ENCODE peak calls at places on chromosomes 2 and 18, in seven cellular contexts. R is omental fat pad, M is HFF-Myc, P is psoas muscle, I is dorsolateral prefrontal cortex, S is endodermal cell, H is MCF 10A. Y is an unnamed sample.

GRCh38 chr18:50218432-50219197 is 23.7 kb upstream of the MYO5B start:
- DNase-seq in R (no peak), M (no peak), P (no peak), I (no peak), S (peak), H (peak), Y (no peak)

GRCh38 chr18:48709371-48709770 is 170.5 kb downstream of the CTIF start:
- DNase-seq in R (no peak), M (no peak), P (peak), I (no peak), S (peak), H (no peak), Y (no peak)

GRCh38 chr2:178320011-178320410 is 125.7 kb downstream of the OSBPL6 start:
- DNase-seq in R (no peak), M (no peak), P (no peak), I (no peak), S (no peak), H (no peak), Y (no peak)

GRCh38 chr2:190804182-190804795 is 76.3 kb upstream of the GLS start:
- DNase-seq in R (no peak), M (no peak), P (no peak), I (no peak), S (no peak), H (peak), Y (no peak)

GRCh38 chr2:42927334-42928160 is 135.2 kb upstream of the HAAO start:
- DNase-seq in R (no peak), M (no peak), P (peak), I (no peak), S (no peak), H (no peak), Y (no peak)

GRCh38 chr2:186098821-186099220 is 360.2 kb downstream of the FSIP2 start:
- DNase-seq in R (no peak), M (no peak), P (no peak), I (no peak), S (no peak), H (no peak), Y (no peak)

GRCh38 chr18:25941556-25941955 is 148.9 kb downstream of the SS18 start:
- DNase-seq in R (no peak), M (no peak), P (no peak), I (no peak), S (no peak), H (no peak), Y (no peak)

GRCh38 chr2:86366651-86367500 is 29.4 kb upstream of the REEP1 start:
- DNase-seq in R (no peak), M (no peak), P (no peak), I (no peak), S (no peak), H (no peak), Y (no peak)

GRCh38 chr2:134169788-134170187 is 84.1 kb upstream of the MGAT5 start:
- DNase-seq in R (no peak), M (no peak), P (no peak), I (no peak), S (no peak), H (no peak), Y (no peak)

GRCh38 chr2:27489118-27489497 is 435 bp downstream of the IFT172 start:
- DNase-seq in R (no peak), M (no peak), P (no peak), I (no peak), S (no peak), H (peak), Y (no peak)

GRCh38 chr2:113920996-113921395 is 31.1 kb downstream of the ACTR3 start:
- DNase-seq in R (no peak), M (no peak), P (no peak), I (no peak), S (no peak), H (no peak), Y (no peak)

GRCh38 chr2:108414256-108414876 is 34.6 kb upstream of the GCC2 start:
- DNase-seq in R (no peak), M (no peak), P (no peak), I (no peak), S (no peak), H (no peak), Y (no peak)

GRCh38 chr18:79396431-79397287 is 929 bp downstream of the NFATC1 start:
- DNase-seq in R (no peak), M (no peak), P (peak), I (no peak), S (peak), H (peak), Y (no peak)

GRCh38 chr18:48994926-48995835 is 44.4 kb upstream of the SMAD7 start:
- DNase-seq in R (no peak), M (no peak), P (peak), I (no peak), S (peak), H (no peak), Y (no peak)

GRCh38 chr2:75186829-75187228 is 12.5 kb downstream of the TACR1 start:
- DNase-seq in R (no peak), M (no peak), P (no peak), I (no peak), S (no peak), H (no peak), Y (no peak)

GRCh38 chr2:9463698-9464034 is 10.7 kb upstream of the IAH1 start:
- DNase-seq in R (no peak), M (no peak), P (no peak), I (no peak), S (no peak), H (no peak), Y (no peak)

GRCh38 chr2:121999273-121999672 is 243.8 kb downstream of the TSN start:
- DNase-seq in R (no peak), M (no peak), P (no peak), I (no peak), S (no peak), H (peak), Y (no peak)

GRCh38 chr2:121992700-121993099 is 237.2 kb downstream of the TSN start:
- DNase-seq in R (no peak), M (no peak), P (no peak), I (no peak), S (peak), H (no peak), Y (no peak)

GRCh38 chr2:121994238-121995206 is 239.1 kb downstream of the TSN start:
- DNase-seq in R (no peak), M (no peak), P (no peak), I (no peak), S (no peak), H (peak), Y (no peak)

GRCh38 chr2:121993682-121994081 is 238.2 kb downstream of the TSN start:
- DNase-seq in R (no peak), M (no peak), P (no peak), I (no peak), S (no peak), H (no peak), Y (no peak)
- TF ChIP-seq CTCF in R (no peak), M (no peak), P (no peak), I (no peak), S (peak), H (no peak), Y (no peak)

GRCh38 chr2:230425377-230425776 is 9.4 kb downstream of the SP100 start:
- DNase-seq in R (no peak), M (no peak), P (no peak), I (no peak), S (no peak), H (no peak), Y (no peak)

GRCh38 chr2:230418341-230419016 is 2.5 kb downstream of the SP100 start:
- DNase-seq in R (no peak), M (no peak), P (no peak), I (no peak), S (no peak), H (peak), Y (no peak)

GRCh38 chr2:230417436-230417835 is 1.4 kb downstream of the SP100 start:
- DNase-seq in R (no peak), M (no peak), P (no peak), I (no peak), S (no peak), H (no peak), Y (no peak)

GRCh38 chr2:230423851-230424458 is 8.0 kb downstream of the SP100 start:
- DNase-seq in R (no peak), M (no peak), P (no peak), I (no peak), S (no peak), H (no peak), Y (no peak)

DNA sequence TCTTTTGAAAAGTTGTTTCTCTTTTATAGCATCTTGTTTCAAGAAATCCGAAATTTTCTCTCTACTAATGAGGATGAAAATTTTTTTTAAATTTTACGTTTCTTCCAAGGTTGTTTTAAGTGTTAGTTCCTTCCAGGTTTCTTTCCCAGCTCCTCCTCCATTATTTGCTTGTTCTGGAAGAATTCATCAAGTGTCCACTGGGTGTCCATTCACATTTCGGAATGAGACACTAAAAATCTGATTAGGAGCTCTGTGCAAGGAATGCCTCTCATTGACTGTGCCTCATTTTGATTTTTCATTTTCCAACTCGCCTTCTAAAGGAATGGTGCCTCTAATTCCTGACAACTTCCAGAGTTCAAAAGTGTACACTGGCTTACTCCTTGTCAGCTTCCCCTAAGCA is 6.1 kb downstream of the SP100 start:
- DNase-seq in R (no peak), M (no peak), P (no peak), I (no peak), S (no peak), H (no peak), Y (no peak)
- TF ChIP-seq CTCF in R (no peak), M (no peak), P (no peak), I (no peak), S (no peak), H (no peak), Y (peak)

DNA sequence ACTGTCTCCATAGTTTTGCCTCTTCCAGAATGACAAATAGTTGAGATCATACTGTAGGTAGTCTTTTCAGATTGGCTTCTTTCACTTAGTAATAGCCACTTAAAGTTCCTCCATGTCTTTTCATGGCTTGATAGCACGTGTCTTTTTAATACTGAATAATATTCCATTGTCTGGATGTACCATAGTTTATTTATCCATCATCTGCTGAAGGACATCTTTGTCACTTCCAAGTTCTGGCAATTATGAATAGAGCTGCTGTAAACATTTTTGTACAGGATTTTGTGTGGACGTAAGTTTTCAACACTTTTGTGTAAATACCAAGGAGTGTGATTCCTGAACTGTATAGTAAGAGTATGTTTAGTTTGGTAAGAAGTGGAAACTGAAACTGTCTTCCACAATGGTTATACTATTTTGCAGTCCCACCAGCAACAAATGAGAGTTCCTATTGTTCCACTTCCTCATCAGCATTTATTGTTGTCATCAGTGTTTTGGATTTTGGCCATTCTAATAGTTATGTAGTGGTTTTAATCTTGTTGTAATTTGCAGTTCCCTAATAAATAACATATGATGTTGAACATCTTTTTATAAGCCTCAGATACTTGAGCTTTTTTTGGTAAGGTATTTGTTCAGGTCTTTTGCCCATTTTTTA is 18.9 kb downstream of the LTBP1 start:
- DNase-seq in R (no peak), M (no peak), P (no peak), I (no peak), S (no peak), H (no peak), Y (no peak)
- TF ChIP-seq CTCF in R (no peak), M (no peak), P (no peak), I (no peak), S (no peak), H (no peak), Y (no peak)

GRCh38 chr2:45743531-45744391 is 92.3 kb downstream of the PRKCE start:
- DNase-seq in R (no peak), M (peak), P (peak), I (no peak), S (no peak), H (no peak), Y (no peak)
- TF ChIP-seq CTCF in R (no peak), M (no peak), P (no peak), I (no peak), S (no peak), H (no peak), Y (no peak)

GRCh38 chr2:136871424-136871823 is 106.1 kb downstream of the THSD7B start:
- DNase-seq in R (no peak), M (no peak), P (no peak), I (no peak), S (no peak), H (no peak), Y (no peak)

GRCh38 chr2:136874258-136874657 is 108.9 kb downstream of the THSD7B start:
- DNase-seq in R (no peak), M (no peak), P (no peak), I (no peak), S (peak), H (peak), Y (no peak)
- TF ChIP-seq CTCF in R (no peak), M (no peak), P (no peak), I (peak), S (peak), H (peak), Y (peak)

GRCh38 chr18:23093772-23094171 is 41.5 kb upstream of the CABLES1 start:
- DNase-seq in R (no peak), M (no peak), P (no peak), I (no peak), S (no peak), H (no peak), Y (no peak)

GRCh38 chr18:23094411-23095165 is 40.7 kb upstream of the CABLES1 start:
- DNase-seq in R (no peak), M (no peak), P (no peak), I (no peak), S (peak), H (no peak), Y (no peak)

GRCh38 chr18:23092121-23092520 is 43.2 kb upstream of the CABLES1 start:
- DNase-seq in R (no peak), M (no peak), P (no peak), I (no peak), S (no peak), H (no peak), Y (no peak)

GRCh38 chr18:23099621-23100020 is 35.7 kb upstream of the CABLES1 start:
- DNase-seq in R (no peak), M (no peak), P (no peak), I (no peak), S (no peak), H (no peak), Y (no peak)

DNA sequence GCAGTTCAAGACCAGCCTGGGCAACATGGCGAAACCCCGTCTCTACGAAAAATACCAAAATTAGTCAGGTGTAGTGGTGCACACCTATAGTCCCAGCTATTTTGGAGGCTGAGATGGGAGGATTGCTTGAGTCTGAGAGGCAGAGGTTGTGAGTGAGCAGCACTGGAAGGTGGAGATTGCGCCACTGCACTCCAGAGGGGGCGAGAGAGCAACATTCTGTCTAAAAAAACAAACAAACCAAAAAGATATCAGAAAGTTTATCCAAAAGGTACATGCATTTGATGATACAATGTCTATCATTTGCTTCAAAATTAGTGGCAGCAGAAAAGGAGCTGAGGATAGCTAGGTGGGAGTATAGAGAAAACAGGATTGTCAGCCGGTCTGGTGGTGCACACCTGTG is 39.8 kb upstream of the CABLES1 start:
- DNase-seq in R (no peak), M (no peak), P (no peak), I (no peak), S (no peak), H (no peak), Y (no peak)
- TF ChIP-seq CTCF in R (no peak), M (no peak), P (no peak), I (no peak), S (peak), H (peak), Y (peak)

GRCh38 chr2:157685572-157685971 is 56.9 kb upstream of the ACVR1C start:
- DNase-seq in R (no peak), M (no peak), P (no peak), I (no peak), S (no peak), H (no peak), Y (no peak)

GRCh38 chr2:157684940-157685466 is 56.3 kb upstream of the ACVR1C start:
- DNase-seq in R (no peak), M (no peak), P (no peak), I (no peak), S (no peak), H (no peak), Y (no peak)
- TF ChIP-seq CTCF in R (no peak), M (no peak), P (no peak), I (no peak), S (no peak), H (no peak), Y (no peak)

GRCh38 chr2:137168564-137168963 is 403.2 kb downstream of the THSD7B start:
- DNase-seq in R (no peak), M (no peak), P (no peak), I (no peak), S (no peak), H (peak), Y (no peak)

GRCh38 chr2:137167651-137168050 is 402.3 kb downstream of the THSD7B start:
- DNase-seq in R (no peak), M (no peak), P (no peak), I (no peak), S (no peak), H (no peak), Y (no peak)

GRCh38 chr2:137172162-137172561 is 406.8 kb downstream of the THSD7B start:
- DNase-seq in R (no peak), M (no peak), P (no peak), I (no peak), S (no peak), H (no peak), Y (no peak)

GRCh38 chr2:137178955-137179377 is 413.6 kb downstream of the THSD7B start:
- DNase-seq in R (no peak), M (no peak), P (no peak), I (no peak), S (no peak), H (peak), Y (no peak)

DNA sequence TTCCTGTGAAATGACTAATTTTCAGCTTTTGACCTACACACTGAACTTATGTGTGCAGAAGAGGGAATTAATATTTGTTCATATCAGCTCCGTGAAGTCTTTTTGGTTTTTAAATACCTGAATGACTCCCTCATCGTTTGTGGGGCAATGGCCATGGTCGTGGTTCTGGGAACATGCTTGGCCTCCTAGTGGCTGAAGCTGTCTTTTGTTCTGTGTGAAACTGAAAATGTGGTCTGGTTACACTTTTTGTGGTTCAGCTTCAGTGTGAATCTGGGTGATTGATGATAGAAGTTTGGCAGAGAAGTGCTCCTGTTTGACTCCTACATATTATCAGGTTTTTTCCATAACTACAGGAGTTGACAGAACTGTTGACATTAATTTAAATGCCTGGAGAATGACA is 408.2 kb downstream of the THSD7B start:
- DNase-seq in R (no peak), M (no peak), P (no peak), I (no peak), S (peak), H (peak), Y (no peak)
- TF ChIP-seq CTCF in R (no peak), M (peak), P (no peak), I (no peak), S (peak), H (peak), Y (peak)